ENCODE peak calls at places on chromosomes 4 and X, in five cellular contexts. H, P, G, E and X are unnamed samples.

GRCh38 chr4:106583567-106583966 is 215.0 kb upstream of the GIMD1 start:
- DNase-seq in E (no peak), P (no peak), H (peak), G (no peak), X (no peak)

GRCh38 chrX:47885501-47885900 is 48.8 kb downstream of the ZNF81 start:
- DNase-seq in E (no peak), P (no peak), H (no peak), G (no peak), X (no peak)

GRCh38 chr4:6245246-6246169 is 24.1 kb upstream of the WFS1 start:
- DNase-seq in E (no peak), P (no peak), H (no peak), G (no peak), X (no peak)

GRCh38 chr4:7967501-7968261 is 28.0 kb upstream of the AFAP1 start:
- DNase-seq in P (no peak), H (no peak), E (no peak), G (no peak), X (no peak)

GRCh38 chr4:57083107-57083506 is 27.1 kb downstream of the IGFBP7 start:
- DNase-seq in E (no peak), H (peak), P (no peak), G (no peak), X (no peak)

GRCh38 chr4:19301527-19301926 is 950.2 kb upstream of the SLIT2 start:
- DNase-seq in G (no peak), H (no peak), E (no peak), P (no peak), X (no peak)

GRCh38 chr4:123516576-123516975 is 120.0 kb downstream of the SPRY1 start:
- DNase-seq in E (no peak), P (no peak), G (no peak), H (no peak), X (no peak)

GRCh38 chrX:22730542-22730941 is 269.2 kb upstream of the DDX53 start:
- DNase-seq in G (no peak), P (no peak), H (no peak), E (no peak), X (no peak)

GRCh38 chrX:26234177-26234576 is 18.2 kb downstream of the MAGEB5 start:
- DNase-seq in G (no peak), H (no peak), E (no peak), P (no peak), X (no peak)

GRCh38 chr4:176277162-176277904 is 8.3 kb upstream of the ASB5 start:
- DNase-seq in E (peak), H (peak), P (peak), G (peak), X (peak)

GRCh38 chr4:119149110-119149509 is 13.5 kb downstream of the MYOZ2 start:
- DNase-seq in P (no peak), H (no peak), E (no peak), G (no peak), X (no peak)

GRCh38 chr4:130395871-130396270 is 1299.9 kb downstream of the C4orf33 start:
- DNase-seq in G (no peak), P (no peak), H (peak), E (no peak), X (no peak)